ENCODE peak calls at places on chromosome 4, in six cellular contexts. B is PC-3, I is suprapubic skin, K is right cardiac atrium, U is SJSA1, L is breast epithelium. J is an unnamed sample.

GRCh38 chr4:62816566-62816965 is 1592.7 kb downstream of the TECRL start:
- DNase-seq in B (no peak), I (no peak), K (no peak), U (no peak), L (no peak), J (no peak)

GRCh38 chr4:147015531-147015930 is 69.9 kb upstream of the TTC29 start:
- DNase-seq in B (no peak), I (no peak), K (no peak), U (no peak), L (no peak), J (no peak)

GRCh38 chr4:146095091-146095690 is 80.3 kb upstream of the LSM6 start:
- DNase-seq in B (peak), I (no peak), K (no peak), U (peak), L (no peak), J (no peak)

GRCh38 chr4:82797591-82798081 is 960 bp downstream of the SCD5 start:
- DNase-seq in B (no peak), I (no peak), K (peak), U (peak), L (no peak), J (peak)

GRCh38 chr4:70183168-70183939 is 12.2 kb upstream of the ODAM start:
- DNase-seq in B (peak), I (no peak), K (no peak), U (peak), L (no peak), J (no peak)

GRCh38 chr4:140617494-140618060 is 48.8 kb upstream of the UCP1 start:
- DNase-seq in B (no peak), I (no peak), K (no peak), U (no peak), L (no peak), J (no peak)

GRCh38 chr4:1552451-1552850 is 131.7 kb downstream of the FAM53A start:
- DNase-seq in B (no peak), I (no peak), K (no peak), U (no peak), L (no peak), J (no peak)

GRCh38 chr4:818106-818921 is 7.6 kb downstream of the CPLX1 start:
- DNase-seq in B (no peak), I (peak), K (no peak), U (no peak), L (no peak), J (no peak)

GRCh38 chr4:3813151-3813905 is 47.1 kb downstream of the ADRA2C start:
- DNase-seq in B (no peak), I (no peak), K (peak), U (no peak), L (no peak), J (no peak)

GRCh38 chr4:155906554-155907247 is 3.2 kb downstream of the TDO2 start:
- DNase-seq in B (peak), I (no peak), K (no peak), U (peak), L (no peak), J (no peak)

GRCh38 chr4:107213880-107214279 is 177.8 kb upstream of the DKK2 start:
- DNase-seq in B (no peak), I (no peak), K (no peak), U (no peak), L (no peak), J (no peak)

GRCh38 chr4:4968161-4968757 is 51.0 kb downstream of the CYTL1 start:
- DNase-seq in B (no peak), I (no peak), K (no peak), U (no peak), L (no peak), J (no peak)

GRCh38 chr4:77012726-77013125 is 63.1 kb downstream of the CCNI start:
- DNase-seq in B (no peak), I (no peak), K (peak), U (no peak), L (no peak), J (peak)

GRCh38 chr4:150150545-150151156 is 72.4 kb downstream of the DCLK2 start:
- DNase-seq in B (no peak), I (no peak), K (no peak), U (no peak), L (no peak), J (peak)

DNA sequence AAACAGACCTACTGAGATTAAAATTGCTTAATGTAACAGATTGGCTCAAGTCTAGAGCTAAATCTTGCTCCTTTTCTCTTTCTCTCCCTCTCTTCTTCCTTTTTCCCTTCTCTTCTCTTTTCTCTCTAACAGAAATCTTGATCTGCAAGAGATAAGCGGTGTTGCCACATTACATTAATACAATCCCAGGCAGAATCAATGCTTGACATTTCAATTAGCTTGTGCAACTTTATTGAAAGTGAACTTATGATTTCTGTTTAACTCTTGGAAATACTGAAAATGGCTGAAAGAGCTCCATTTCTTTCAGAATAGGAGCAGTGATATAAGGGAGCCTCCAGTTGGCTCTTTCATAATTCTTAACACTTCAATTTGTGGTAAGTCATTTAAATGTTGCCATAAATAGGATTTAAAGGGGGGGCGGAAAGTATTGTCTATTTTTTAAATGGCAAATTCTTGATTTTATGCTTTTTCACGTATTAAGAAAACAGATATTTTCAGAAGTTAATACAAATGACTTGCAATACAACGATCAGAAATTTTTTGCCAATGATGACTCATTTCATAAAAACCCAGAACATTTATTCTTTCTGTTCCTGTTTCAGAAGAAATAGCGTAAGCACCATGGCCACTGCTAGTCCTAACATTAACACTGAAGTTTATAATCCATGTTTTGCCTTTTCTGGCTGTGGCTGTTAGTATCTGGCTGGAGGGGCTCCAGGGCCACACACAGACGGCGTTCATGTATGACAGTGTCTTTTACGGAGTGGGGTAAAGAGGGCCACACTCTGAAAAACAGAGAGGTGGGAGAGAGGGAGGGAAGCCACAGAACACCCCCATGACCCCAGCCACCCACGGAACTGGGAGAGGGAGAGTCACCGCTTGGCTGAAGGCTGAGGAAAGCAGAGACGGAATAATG is 115.7 kb upstream of the FAT1 start:
- DNase-seq in B (peak), I (no peak), K (peak), U (peak), L (no peak), J (no peak)
- H3K4me3 ChIP-seq in B (no peak), I (peak), K (peak), U (peak), L (peak), J (no peak)

GRCh38 chr4:143405197-143405730 is 68.6 kb downstream of the GAB1 start:
- DNase-seq in B (no peak), I (no peak), K (no peak), U (no peak), L (no peak), J (no peak)
- H3K4me3 ChIP-seq in B (no peak), I (no peak), K (peak), U (no peak), L (no peak), J (no peak)

DNA sequence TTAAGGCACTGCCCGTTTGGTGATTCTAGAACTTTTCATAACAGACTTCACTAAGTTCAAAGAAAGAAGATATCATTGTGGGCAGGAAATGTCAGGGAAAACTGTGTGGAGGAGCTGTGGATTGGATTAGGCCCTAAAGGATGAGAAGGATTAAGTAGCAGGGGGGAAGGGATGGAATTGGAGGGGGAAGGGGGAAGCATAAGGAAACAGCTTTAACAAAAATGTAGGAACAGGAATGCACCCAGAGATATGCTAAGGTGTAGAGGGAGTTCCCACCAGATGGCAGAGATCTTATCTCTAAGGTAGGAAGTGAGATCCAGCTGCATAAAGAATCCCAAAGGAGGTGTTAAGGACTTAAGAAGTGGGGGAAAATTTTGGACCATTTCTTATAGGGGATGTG is 114.5 kb downstream of the LARP7 start:
- DNase-seq in B (no peak), I (no peak), K (no peak), U (no peak), L (no peak), J (no peak)
- H3K4me3 ChIP-seq in B (no peak), I (no peak), K (no peak), U (no peak), L (no peak), J (no peak)

GRCh38 chr4:98245226-98245625 is 16.0 kb upstream of the RAP1GDS1 start:
- DNase-seq in B (no peak), I (no peak), K (no peak), U (no peak), L (no peak), J (no peak)
- H3K4me3 ChIP-seq in B (no peak), I (no peak), K (no peak), U (no peak), L (no peak), J (no peak)

DNA sequence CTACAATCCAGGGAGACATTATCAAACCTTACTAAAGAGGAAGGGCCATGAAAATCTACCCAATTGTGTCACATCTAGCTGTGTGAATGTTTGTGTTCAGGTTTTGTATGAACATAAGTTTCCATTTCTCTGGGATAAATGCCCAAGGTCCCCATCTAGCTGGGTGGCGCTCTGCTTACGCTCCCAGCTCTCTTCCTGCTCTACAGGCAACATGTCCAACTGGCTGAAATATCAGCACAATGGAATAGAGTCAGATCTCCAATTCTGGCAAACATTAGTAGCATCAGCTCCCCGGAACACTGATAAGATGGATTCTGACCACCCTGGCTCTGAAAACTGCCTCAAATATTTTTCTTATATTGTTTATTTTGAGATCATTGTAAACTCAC is 74.9 kb downstream of the IRF2 start:
- DNase-seq in B (no peak), I (no peak), K (peak), U (peak), L (no peak), J (no peak)
- H3K4me3 ChIP-seq in B (no peak), I (no peak), K (no peak), U (no peak), L (no peak), J (no peak)

GRCh38 chr4:159055851-159056250 is 47.0 kb upstream of the RAPGEF2 start:
- DNase-seq in B (no peak), I (no peak), K (no peak), U (no peak), L (no peak), J (no peak)
- H3K4me3 ChIP-seq in B (no peak), I (no peak), K (no peak), U (no peak), L (no peak), J (no peak)

DNA sequence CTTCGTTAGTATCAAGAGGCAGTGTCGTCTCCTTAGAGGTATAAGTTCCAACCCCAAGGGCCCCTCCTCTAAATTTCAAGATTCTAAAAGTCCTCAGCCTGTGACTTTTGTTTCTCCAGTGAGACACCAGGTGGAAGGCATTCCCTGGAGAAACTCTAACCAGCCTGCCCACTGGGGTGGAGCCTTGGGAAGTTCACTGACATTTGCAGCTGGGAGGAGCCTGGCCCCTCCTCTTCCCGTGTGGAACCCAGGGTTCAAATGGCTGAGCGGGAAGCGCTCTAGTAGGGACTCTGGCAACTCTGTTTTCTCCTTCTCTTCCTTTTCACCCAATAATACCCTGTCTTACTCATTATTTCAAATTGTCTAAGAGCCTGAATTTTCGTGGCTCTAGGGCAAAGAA is 325.0 kb downstream of the TLL1 start:
- DNase-seq in B (no peak), I (no peak), K (no peak), U (no peak), L (no peak), J (no peak)
- H3K4me3 ChIP-seq in B (no peak), I (no peak), K (no peak), U (no peak), L (no peak), J (no peak)

DNA sequence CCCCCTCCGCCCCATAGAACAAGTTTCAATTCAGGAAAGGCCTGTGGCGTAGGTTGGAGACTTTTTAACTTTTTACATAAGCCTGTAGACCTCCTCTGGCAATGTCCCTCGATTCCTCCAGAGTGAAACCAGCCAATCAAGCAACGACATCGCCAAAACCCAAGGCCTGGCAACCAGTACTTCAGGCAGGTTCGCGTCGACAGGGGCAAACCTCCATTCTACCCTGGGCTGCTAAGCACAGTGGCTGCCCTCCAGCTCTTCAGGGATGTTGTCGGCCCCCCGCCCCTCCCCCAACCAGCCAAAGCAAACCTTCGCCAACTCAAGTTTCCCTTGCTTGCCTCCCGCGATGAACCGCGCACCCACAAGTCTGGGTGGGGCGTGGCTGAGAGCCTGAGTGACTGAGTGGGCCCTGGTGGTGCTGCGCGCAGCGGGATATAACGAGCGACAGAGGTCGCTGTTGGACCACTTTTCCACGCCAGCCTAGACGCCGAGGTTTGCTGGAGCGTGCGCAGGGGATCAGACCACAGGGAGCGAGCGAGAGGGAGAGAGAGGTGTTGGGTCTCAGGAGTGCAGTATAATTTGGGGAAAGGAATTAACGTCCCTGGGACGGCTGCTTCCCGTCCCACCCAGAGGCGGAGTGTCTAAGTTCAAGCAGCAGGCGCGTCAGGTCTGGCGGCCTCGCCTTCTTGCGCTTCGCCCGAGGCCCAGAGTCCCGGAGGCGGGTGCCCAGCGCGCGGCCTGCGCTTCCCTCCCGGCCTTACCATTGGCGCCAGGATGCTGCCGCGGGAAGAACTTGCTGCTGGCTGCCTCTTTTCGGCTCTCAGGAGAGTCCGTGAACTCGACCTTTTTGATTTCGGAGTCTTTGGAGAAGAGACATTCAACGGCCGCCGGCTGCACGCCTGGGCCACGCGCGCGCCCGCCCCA is 9.0 kb upstream of the PITX2 start:
- DNase-seq in B (peak), I (no peak), K (peak), U (peak), L (no peak), J (peak)
- H3K4me3 ChIP-seq in B (peak), I (peak), K (no peak), U (no peak), L (peak), J (peak)

J was measured in left ventricle myocardium inferior.